ENCODE peak calls at places on chromosome 12, in ten cellular contexts. Q is GM12878, Z is tibial nerve, C is sigmoid colon, R is A549, N is transverse colon, U is stomach, H is SK-N-SH, X is HepG2, Y is K562. I is an unnamed sample.

GRCh38 chr12:7581609-7582008 is 78.0 kb upstream of the CD163 start:
- DNase-seq in H (no peak), C (no peak), R (no peak), Q (no peak), Y (no peak), N (no peak), Z (no peak), X (no peak), U (no peak), I (no peak)

GRCh38 chr12:24244801-24245200 is 295.3 kb upstream of the SOX5 start:
- DNase-seq in X (no peak), Z (no peak), Y (no peak), U (no peak), N (no peak), C (no peak), R (no peak), Q (no peak), H (no peak), I (no peak)

GRCh38 chr12:15152456-15152855 is 68.8 kb downstream of the RERG start:
- DNase-seq in R (no peak), X (no peak), N (no peak), U (no peak), Y (no peak), C (no peak), Z (no peak), H (no peak), Q (no peak), I (no peak)

GRCh38 chr12:69546693-69547438 is 38.4 kb upstream of the CCT2 start:
- DNase-seq in Q (peak; percentile 19), U (no peak), X (no peak), C (no peak), H (no peak), Z (no peak), Y (no peak), N (no peak), R (no peak), I (no peak)

GRCh38 chr12:84270470-84271140 is 642.0 kb downstream of the SLC6A15 start:
- DNase-seq in N (no peak), U (peak; percentile 37), C (no peak), Z (no peak), R (no peak), Y (no peak), Q (no peak), H (no peak), X (no peak), I (no peak)

GRCh38 chr12:69508581-69508980 is 38.4 kb downstream of the FRS2 start:
- DNase-seq in Y (no peak), X (no peak), H (no peak), U (no peak), Q (no peak), N (no peak), C (no peak), R (no peak), Z (no peak), I (no peak)

GRCh38 chr12:65188179-65188709 is 18.9 kb downstream of the LEMD3 start:
- DNase-seq in N (no peak), Q (no peak), Z (no peak), H (no peak), R (no peak), C (no peak), X (no peak), U (no peak), Y (no peak), I (no peak)

GRCh38 chr12:100268835-100269564 is 2.0 kb downstream of the SCYL2 start:
- DNase-seq in R (no peak), H (no peak), U (no peak), C (no peak), X (no peak), Y (no peak), N (no peak), Z (no peak), Q (no peak), I (no peak)

GRCh38 chr12:34358198-34358597 is 335.9 kb downstream of the ALG10 start:
- DNase-seq in Q (no peak), Z (no peak), U (no peak), H (no peak), N (no peak), X (no peak), C (no peak), R (no peak), Y (no peak), I (no peak)

GRCh38 chr12:34356233-34356987 is 334.1 kb downstream of the ALG10 start:
- DNase-seq in X (no peak), R (no peak), Y (peak; percentile 49), U (no peak), Q (no peak), C (no peak), Z (no peak), N (no peak), H (no peak), I (no peak)

GRCh38 chr12:34361721-34362316 is 339.5 kb downstream of the ALG10 start:
- DNase-seq in U (no peak), Z (no peak), N (no peak), Q (no peak), C (no peak), X (no peak), H (no peak), Y (peak; percentile 18), R (no peak), I (no peak)

GRCh38 chr12:34354239-34355200 is 332.2 kb downstream of the ALG10 start:
- DNase-seq in Y (peak; percentile 19), C (no peak), X (no peak), N (no peak), U (no peak), Z (no peak), R (peak; percentile 67), H (peak; percentile 62), Q (no peak), I (no peak)

DNA sequence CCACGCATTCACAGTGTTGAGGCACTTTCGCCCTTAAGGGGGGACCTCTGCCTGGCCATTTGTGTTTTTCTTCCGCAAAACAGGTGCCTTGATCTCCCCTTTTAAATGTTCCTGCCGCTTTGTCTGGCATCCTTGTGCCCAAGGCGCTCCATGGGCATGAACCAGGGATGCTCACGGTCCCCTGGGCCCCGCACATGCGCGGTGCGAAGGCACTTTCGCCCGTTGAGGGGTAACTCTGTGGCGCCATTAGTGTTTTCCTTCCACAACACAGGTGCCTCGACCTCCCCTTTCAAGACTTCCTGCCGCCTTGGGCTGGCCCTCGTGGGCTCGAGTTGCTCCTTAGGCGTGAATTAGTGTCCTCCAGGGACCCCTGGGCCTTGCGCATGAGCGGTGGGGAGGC is 335.5 kb downstream of the ALG10 start:
- DNase-seq in Z (no peak), C (no peak), R (no peak), H (no peak), Q (no peak), X (no peak), U (no peak), N (no peak), Y (no peak), I (no peak)
- H3K9me3 ChIP-seq in Z (no peaks in the 10 kb centered on the region), C (no peaks in the 10 kb centered on the region), R (no peaks in the 10 kb centered on the region), H (no peaks in the 10 kb centered on the region), Q (no peaks in the 10 kb centered on the region), X (no peaks in the 10 kb centered on the region), U (peaks cover 100% of the 10 kb centered on the region), N (peaks cover 13% of the 10 kb centered on the region), Y (no peaks in the 10 kb centered on the region), I (peaks cover 24% of the 10 kb centered on the region)

GRCh38 chr12:56839489-56840442 is 76.6 kb downstream of the HSD17B6 start:
- DNase-seq in Y (peak; percentile 55), U (peak; percentile 29), Q (peak; percentile 2), R (peak; percentile 33), X (peak; percentile 41), N (peak; percentile 47), C (no peak), Z (peak; percentile 8), H (peak; percentile 23), I (no peak)
- TF ChIP-seq EP300 in Y (no peak), U (no peak), Q (no peak), R (no peak), X (no peak), N (no peak), C (no peak), Z (no peak), H (no peak), I (no peak)

DNA sequence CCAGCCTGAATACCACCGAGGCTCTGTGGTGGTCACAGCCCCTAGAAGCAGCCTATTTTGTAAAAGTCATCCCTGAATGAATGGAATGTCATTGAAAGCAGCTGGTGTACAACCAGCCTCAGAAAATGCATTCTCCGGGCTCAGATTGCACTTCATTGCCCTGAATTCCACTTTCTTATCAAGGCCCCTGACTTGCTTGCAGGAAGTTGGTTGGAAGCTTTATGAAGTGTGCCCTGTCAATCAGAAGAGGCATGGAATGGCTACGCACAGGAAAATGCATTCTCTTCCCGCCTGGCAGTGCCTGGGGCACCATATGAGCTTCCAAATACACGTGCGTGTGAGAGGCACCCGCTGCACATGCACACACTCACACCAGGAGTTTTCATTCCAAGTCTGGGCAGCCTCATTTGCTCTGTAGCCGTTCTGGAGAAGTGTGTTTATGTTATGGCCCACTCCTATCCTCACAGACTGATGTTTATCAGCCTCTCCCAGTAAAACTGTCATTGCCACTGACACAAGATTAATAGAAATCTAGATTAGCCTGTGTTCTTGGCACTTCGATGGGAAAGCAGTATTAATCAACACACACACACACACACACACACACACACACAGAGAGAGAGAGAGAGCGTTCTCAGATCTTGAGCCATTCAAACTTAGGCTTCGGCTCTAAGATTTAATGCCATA is 63.9 kb downstream of the NUAK1 start:
- DNase-seq in N (no peak), R (no peak), X (no peak), C (no peak), U (no peak), H (peak; percentile 17), Z (no peak), Q (no peak), Y (no peak), I (no peak)
- H3K4me1 ChIP-seq in N (peaks cover 9% of the 10 kb centered on the region), R (peaks cover 26% of the 10 kb centered on the region), X (no peaks in the 10 kb centered on the region), C (peaks cover 44% of the 10 kb centered on the region), U (peaks cover 20% of the 10 kb centered on the region), H (peaks cover 19% of the 10 kb centered on the region), Z (peaks cover 38% of the 10 kb centered on the region), Q (no peaks in the 10 kb centered on the region), Y (no peaks in the 10 kb centered on the region), I (peaks cover 28% of the 10 kb centered on the region)

GRCh38 chr12:94815958-94816357 is 165.6 kb upstream of the TMCC3 start:
- DNase-seq in C (no peak), N (no peak), U (no peak), X (no peak), R (no peak), Z (no peak), H (no peak), Q (no peak), Y (no peak), I (no peak)

GRCh38 chr12:94812345-94812744 is 162.0 kb upstream of the TMCC3 start:
- DNase-seq in Y (no peak), N (no peak), U (no peak), R (no peak), X (no peak), Z (no peak), H (no peak), C (no peak), Q (peak; percentile 71), I (no peak)

GRCh38 chr12:94815450-94815849 is 165.1 kb upstream of the TMCC3 start:
- DNase-seq in Q (no peak), X (no peak), Y (no peak), Z (no peak), H (no peak), C (no peak), R (no peak), N (no peak), U (no peak), I (no peak)

GRCh38 chr12:94811611-94812010 is 161.3 kb upstream of the TMCC3 start:
- DNase-seq in C (no peak), Y (no peak), Z (no peak), N (no peak), Q (no peak), X (no peak), H (no peak), R (no peak), U (no peak), I (no peak)

DNA sequence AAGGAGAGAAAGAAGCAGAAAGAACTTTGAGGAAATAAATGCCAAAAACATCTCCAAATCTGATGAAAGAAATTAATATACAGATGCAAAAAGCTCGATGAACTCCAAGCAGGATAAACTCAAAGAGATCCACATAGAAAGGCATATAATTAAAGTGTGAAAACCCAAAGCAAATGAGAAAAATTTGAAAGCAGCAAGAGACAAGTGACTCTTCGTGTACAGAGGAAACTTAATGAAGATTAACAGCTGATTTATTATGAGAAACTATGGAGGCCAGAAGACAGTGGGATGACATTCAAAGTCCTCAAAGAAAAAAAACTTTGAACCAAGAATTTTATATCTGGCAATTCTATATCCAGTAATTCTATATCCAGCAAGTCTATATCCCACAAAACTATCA is 163.0 kb upstream of the TMCC3 start:
- DNase-seq in Y (no peak), C (no peak), U (no peak), R (no peak), Q (no peak), N (no peak), H (no peak), Z (no peak), X (no peak), I (no peak)
- H3K9me3 ChIP-seq in Y (peaks cover 2% of the 10 kb centered on the region), C (no peaks in the 10 kb centered on the region), U (peaks cover 33% of the 10 kb centered on the region), R (peaks cover 49% of the 10 kb centered on the region), Q (peaks cover 53% of the 10 kb centered on the region), N (peaks cover 18% of the 10 kb centered on the region), H (peaks cover 13% of the 10 kb centered on the region), Z (no peaks in the 10 kb centered on the region), X (peaks cover 25% of the 10 kb centered on the region), I (peaks cover 19% of the 10 kb centered on the region)

I was measured in suprapubic skin.